ENCODE peak calls at places on chromosomes 4 and X, in ten cellular contexts. N is T1000, U is stomach, F is neural crest cell, Z is COLO829, D is activated T-cell treated with anti-CD3 and anti-CD28 coated beads for 1 hour, H is AG20443, W is fibroblast of lung, L is NCI-H345, R is WTC11. V is an unnamed sample.

GRCh38 chr4:156223985-156224384 is 270.3 kb upstream of the CTSO start:
- DNase-seq in N (no peak), U (no peak), F (no peak), Z (no peak), D (no peak), H (no peak), W (peak), L (peak), R (no peak), V (no peak)

GRCh38 chr4:150805183-150806025 is 209.7 kb downstream of the LRBA start:
- DNase-seq in N (no peak), U (no peak), F (no peak), Z (no peak), D (no peak), H (no peak), W (no peak), L (no peak), R (no peak), V (no peak)

GRCh38 chr4:112830753-112831386 is 193.9 kb downstream of the LARP7 start:
- DNase-seq in N (no peak), U (no peak), F (no peak), Z (no peak), D (no peak), H (no peak), W (no peak), L (no peak), R (no peak), V (no peak)

GRCh38 chrX:34768290-34768689 is 111.2 kb upstream of the TMEM47 start:
- DNase-seq in N (no peak), U (no peak), F (no peak), Z (no peak), D (no peak), H (no peak), W (no peak), L (no peak), R (no peak), V (no peak)

GRCh38 chr4:24262616-24263015 is 321.7 kb downstream of the DHX15 start:
- DNase-seq in N (no peak), U (no peak), F (no peak), Z (peak), D (no peak), H (no peak), W (peak), L (no peak), R (no peak), V (no peak)

GRCh38 chrX:111465664-111466063 is 45.8 kb upstream of the SERTM2 start:
- DNase-seq in N (no peak), U (no peak), F (no peak), Z (no peak), D (no peak), H (no peak), W (no peak), L (no peak), R (no peak), V (no peak)

GRCh38 chrX:15645266-15645665 is 19.3 kb downstream of the CLTRN start:
- DNase-seq in N (no peak), U (no peak), F (no peak), Z (peak), D (no peak), H (no peak), W (no peak), L (no peak), R (no peak), V (no peak)

GRCh38 chrX:72230290-72230689 is 8.5 kb downstream of the ERCC6L start:
- DNase-seq in N (no peak), U (no peak), F (no peak), Z (no peak), D (no peak), H (no peak), W (no peak), L (no peak), R (no peak), V (no peak)

GRCh38 chrX:134520860-134521390 is 61.0 kb downstream of the HPRT1 start:
- DNase-seq in N (peak), U (no peak), F (peak), Z (peak), D (no peak), H (peak), W (peak), L (peak), R (peak), V (peak)

GRCh38 chr4:95371457-95372179 is 177.2 kb downstream of the UNC5C start:
- DNase-seq in N (no peak), U (no peak), F (no peak), Z (no peak), D (no peak), H (no peak), W (no peak), L (peak), R (no peak), V (no peak)

GRCh38 chr4:738781-739280 is 33.2 kb downstream of the PCGF3 start:
- DNase-seq in N (no peak), U (no peak), F (no peak), Z (no peak), D (no peak), H (no peak), W (no peak), L (no peak), R (no peak), V (no peak)

GRCh38 chr4:173934201-173934600 is 349.3 kb downstream of the FBXO8 start:
- DNase-seq in N (no peak), U (no peak), F (no peak), Z (no peak), D (no peak), H (no peak), W (peak), L (no peak), R (no peak), V (no peak)

GRCh38 chr4:1026115-1026514 is 14.7 kb downstream of the FGFRL1 start:
- DNase-seq in N (no peak), U (peak), F (no peak), Z (no peak), D (no peak), H (peak), W (no peak), L (no peak), R (peak), V (no peak)

V was measured in NCI-H2227 treated with DMSO at 0.1 percent for 48 hours.